ENCODE peak calls at places on chromosomes 1 and 21, in six cellular contexts. Z, C, M, J, S and V are unnamed samples.

GRCh38 chr1:230509281-230509977 is 83.3 kb upstream of the PGBD5 start:
- DNase-seq in Z (no peak), M (no peak), C (no peak), J (no peak), S (no peak), V (no peak)

GRCh38 chr1:221863635-221864034 is 121.7 kb upstream of the DUSP10 start:
- DNase-seq in M (no peak), J (no peak), S (no peak), C (no peak), Z (no peak), V (no peak)

GRCh38 chr1:49527606-49528305 is 496.0 kb downstream of the AGBL4 start:
- DNase-seq in C (no peak), Z (no peak), J (no peak), S (no peak), M (no peak), V (no peak)

GRCh38 chr1:21152423-21153100 is 24.1 kb downstream of the EIF4G3 start:
- DNase-seq in S (no peak), J (peak), Z (no peak), C (no peak), M (no peak), V (no peak)

GRCh38 chr1:34156739-34157138 is 8.3 kb downstream of the CSMD2 start:
- DNase-seq in J (no peak), M (no peak), S (no peak), Z (no peak), C (no peak), V (no peak)

GRCh38 chr1:7478797-7479499 is 292.1 kb upstream of the VAMP3 start:
- DNase-seq in Z (no peak), S (peak), M (peak), C (no peak), J (peak), V (peak)

GRCh38 chr1:108829498-108829916 is 27.4 kb downstream of the AKNAD1 start:
- DNase-seq in M (no peak), S (no peak), C (no peak), J (no peak), Z (no peak), V (no peak)

GRCh38 chr21:14121719-14122118 is 89.0 kb downstream of the LIPI start:
- DNase-seq in C (no peak), M (no peak), S (no peak), J (no peak), Z (no peak), V (no peak)

GRCh38 chr1:15172405-15173259 is 19.1 kb downstream of the TMEM51 start:
- DNase-seq in Z (no peak), J (no peak), M (no peak), S (no peak), C (no peak), V (no peak)

GRCh38 chr1:53553734-53554509 is 94.7 kb downstream of the DMRTB1 start:
- DNase-seq in J (peak), C (no peak), M (no peak), Z (no peak), S (no peak), V (no peak)

GRCh38 chr1:76901158-76901767 is 34.0 kb downstream of the ST6GALNAC5 start:
- DNase-seq in C (peak), M (no peak), J (no peak), Z (no peak), S (no peak), V (peak)

GRCh38 chr21:35050348-35051286 is 1.5 kb upstream of the RUNX1 start:
- DNase-seq in J (no peak), C (no peak), Z (no peak), M (no peak), S (no peak), V (no peak)

GRCh38 chr1:169970114-169970513 is 76.4 kb upstream of the SCYL3 start:
- DNase-seq in C (no peak), S (no peak), M (no peak), Z (no peak), J (no peak), V (no peak)

GRCh38 chr1:91478693-91479234 is 21.9 kb upstream of the CDC7 start:
- DNase-seq in M (no peak), C (no peak), Z (no peak), J (no peak), S (no peak), V (no peak)

GRCh38 chr21:45950740-45951515 is 30.6 kb upstream of the COL6A1 start:
- DNase-seq in Z (no peak), S (no peak), J (peak), M (peak), C (no peak), V (peak)

GRCh38 chr1:244836135-244836521 is 670 bp downstream of the COX20 start:
- DNase-seq in Z (no peak), M (no peak), J (no peak), S (no peak), C (peak), V (no peak)

GRCh38 chr1:197961933-197962332 is 44.8 kb downstream of the LHX9 start:
- DNase-seq in J (no peak), C (no peak), S (no peak), M (no peak), Z (no peak), V (no peak)

GRCh38 chr1:7684132-7684531 is 87.0 kb upstream of the VAMP3 start:
- DNase-seq in S (no peak), J (no peak), C (no peak), M (no peak), Z (no peak), V (no peak)

GRCh38 chr1:106134561-106134960 is 921.9 kb upstream of the PRMT6 start:
- DNase-seq in J (no peak), S (no peak), Z (no peak), C (no peak), M (no peak), V (no peak)

GRCh38 chr1:179012033-179012432 is 13.7 kb upstream of the FAM20B start:
- DNase-seq in C (no peak), M (no peak), S (no peak), Z (no peak), J (no peak), V (no peak)

GRCh38 chr1:207787776-207788175 is 35.9 kb downstream of the CD46 start:
- DNase-seq in S (no peak), M (no peak), Z (no peak), C (no peak), J (no peak), V (no peak)

GRCh38 chr21:21114456-21114855 is 116.2 kb downstream of the NCAM2 start:
- DNase-seq in Z (no peak), C (no peak), M (no peak), J (no peak), S (no peak), V (no peak)

GRCh38 chr1:113946668-113947387 is 17.7 kb downstream of the HIPK1 start:
- DNase-seq in C (peak), S (no peak), Z (no peak), M (no peak), J (no peak), V (no peak)

GRCh38 chr1:113946112-113946511 is 17.0 kb downstream of the HIPK1 start:
- DNase-seq in M (no peak), C (peak), S (no peak), J (no peak), Z (no peak), V (no peak)

GRCh38 chr1:113949007-113949406 is 19.9 kb downstream of the HIPK1 start:
- DNase-seq in C (no peak), S (no peak), Z (no peak), J (no peak), M (no peak), V (no peak)

GRCh38 chr1:113945329-113945728 is 16.2 kb downstream of the HIPK1 start:
- DNase-seq in S (no peak), M (no peak), J (no peak), Z (no peak), C (no peak), V (no peak)

DNA sequence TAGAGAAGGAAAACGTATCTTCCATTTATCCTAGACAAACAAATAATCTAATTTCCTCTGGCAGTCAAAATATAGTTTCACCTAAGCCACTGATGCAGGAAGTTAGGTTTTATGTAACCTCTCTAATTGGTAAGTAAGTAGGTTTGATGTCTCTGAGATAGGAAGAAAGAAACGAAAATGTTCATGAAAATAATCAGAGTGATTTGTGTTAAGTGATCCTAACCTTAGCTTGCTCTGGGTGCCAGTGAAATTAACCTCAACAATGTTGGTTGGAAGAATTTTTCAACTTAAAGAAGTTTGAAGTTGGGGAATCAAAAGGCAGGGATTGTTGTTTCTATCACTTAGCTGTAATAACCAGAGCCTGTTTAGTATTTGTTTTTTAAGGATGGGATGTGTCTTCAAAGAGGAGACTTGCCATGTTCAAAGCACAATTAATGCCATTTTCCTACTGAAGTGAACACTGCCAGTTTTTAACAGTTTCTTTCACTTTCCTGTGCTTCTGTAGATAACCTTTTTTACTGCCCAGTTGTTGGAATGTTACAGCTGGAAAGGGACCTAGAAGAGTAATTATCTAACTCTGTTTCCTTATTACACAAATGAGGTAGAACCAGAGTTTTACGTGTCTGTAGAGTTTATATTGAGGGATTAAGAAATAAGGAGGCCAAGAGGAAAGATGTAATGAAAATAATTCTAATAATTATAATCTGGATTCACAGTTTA is 18.4 kb downstream of the HIPK1 start:
- DNase-seq in Z (no peak), J (no peak), M (no peak), C (no peak), S (no peak), V (no peak)
- H3K27ac ChIP-seq in Z (peak), J (peak), M (peak), C (peak), S (no peak), V (peak)

GRCh38 chr21:42559326-42559725 is 45.7 kb downstream of the SLC37A1 start:
- DNase-seq in J (no peak), C (no peak), M (no peak), Z (no peak), S (no peak), V (no peak)
- H3K27ac ChIP-seq in J (no peak), C (no peak), M (no peak), Z (no peak), S (no peak), V (no peak)

GRCh38 chr1:154867841-154868610 is 2.1 kb downstream of the KCNN3 start:
- DNase-seq in C (peak), Z (no peak), M (no peak), S (no peak), J (no peak), V (no peak)
- H3K27ac ChIP-seq in C (no peak), Z (no peak), M (peak), S (peak), J (peak), V (no peak)

GRCh38 chr1:239814306-239814881 is 277.3 kb upstream of the FMN2 start:
- DNase-seq in C (no peak), S (no peak), Z (no peak), M (no peak), J (no peak), V (peak)
- H3K27ac ChIP-seq in C (no peak), S (no peak), Z (no peak), M (peak), J (no peak), V (peak)

DNA sequence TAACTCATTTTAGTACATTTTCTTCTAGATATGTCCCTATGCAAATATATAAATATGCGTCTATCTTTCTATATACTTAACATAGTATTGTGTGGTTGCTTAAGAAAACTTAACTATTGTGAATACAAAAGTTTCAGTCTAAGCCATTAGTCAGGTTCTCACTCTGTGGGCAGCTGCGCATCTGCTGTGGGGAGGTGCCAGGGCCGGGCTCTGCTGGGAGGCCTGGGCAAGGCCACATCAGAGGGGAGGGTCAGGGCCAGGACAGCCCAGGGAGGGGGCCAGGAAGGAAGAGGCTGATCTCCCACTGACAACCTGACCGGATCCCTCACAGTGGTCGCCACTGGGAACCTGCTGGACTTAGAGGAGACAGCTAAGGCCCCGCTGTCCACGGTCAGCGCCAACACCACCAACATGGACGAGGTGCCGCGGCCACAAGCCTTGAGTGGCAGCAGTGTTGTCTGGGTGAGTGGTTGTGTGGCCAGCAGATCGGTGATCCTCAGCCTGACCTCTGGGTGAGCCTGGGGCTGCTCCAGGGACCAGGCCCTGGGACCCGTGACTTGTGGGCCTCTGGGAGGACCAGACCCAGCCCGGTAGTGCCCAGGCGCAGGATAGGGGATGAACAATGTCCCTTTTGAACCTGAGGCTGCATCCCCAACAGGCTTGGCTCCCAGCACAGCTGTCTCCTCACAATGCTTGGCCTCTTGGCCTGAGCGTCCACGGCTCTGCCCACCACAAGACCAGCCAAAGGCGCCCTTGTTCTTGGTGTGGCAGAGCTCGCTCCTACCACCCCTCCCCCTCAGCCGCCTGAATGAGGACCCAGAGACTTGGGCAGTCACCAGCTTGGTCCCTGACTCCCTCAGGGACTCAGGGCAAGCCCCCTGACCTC is 20.2 kb downstream of the LDLRAP1 start:
- DNase-seq in J (no peak), C (no peak), S (peak), M (no peak), Z (no peak), V (no peak)
- H3K27ac ChIP-seq in J (no peak), C (no peak), S (peak), M (peak), Z (peak), V (no peak)

DNA sequence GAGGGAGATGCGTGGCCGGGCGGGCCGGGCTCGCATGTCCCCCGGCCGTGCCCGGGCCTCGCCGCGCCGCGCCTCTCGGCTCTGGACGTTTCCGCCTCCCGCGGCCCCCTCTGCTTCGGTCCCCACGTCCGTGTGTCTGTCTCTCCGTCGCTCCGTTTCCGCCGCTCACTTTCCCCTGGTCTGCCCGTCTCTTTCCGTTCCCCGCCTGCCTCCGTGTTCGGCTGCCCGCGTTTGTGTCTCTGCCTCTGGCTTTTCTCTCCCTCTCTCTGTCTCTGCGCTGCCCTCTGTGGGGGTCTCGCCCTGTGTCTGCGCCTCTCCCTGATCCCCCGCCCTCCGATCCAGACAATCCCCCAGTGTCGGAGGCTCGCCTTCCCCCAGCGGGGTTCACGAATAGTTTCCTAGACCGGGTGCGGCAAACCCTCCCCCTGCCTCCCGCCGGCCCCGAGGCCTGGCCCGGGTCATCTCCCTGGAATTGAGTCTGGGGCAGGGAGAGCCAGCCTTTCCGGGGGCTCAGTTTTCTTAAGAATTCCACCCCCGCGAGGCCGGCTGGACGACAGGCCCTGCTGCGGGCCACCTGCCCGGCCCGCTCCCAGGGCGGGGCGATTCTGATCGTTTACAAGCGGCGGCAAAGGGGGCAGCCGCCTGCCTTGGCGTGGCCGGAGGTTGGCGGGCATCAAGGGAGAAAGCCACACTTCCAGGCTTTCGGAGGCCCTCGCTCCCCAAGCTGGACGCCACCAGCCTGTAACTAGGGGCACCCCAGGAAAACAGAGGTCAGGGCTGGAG is 841 bp downstream of the NBL1 start:
- DNase-seq in Z (no peak), C (peak), S (no peak), J (peak), M (peak), V (peak)
- H3K27ac ChIP-seq in Z (no peak), C (no peak), S (peak), J (peak), M (peak), V (peak)

DNA sequence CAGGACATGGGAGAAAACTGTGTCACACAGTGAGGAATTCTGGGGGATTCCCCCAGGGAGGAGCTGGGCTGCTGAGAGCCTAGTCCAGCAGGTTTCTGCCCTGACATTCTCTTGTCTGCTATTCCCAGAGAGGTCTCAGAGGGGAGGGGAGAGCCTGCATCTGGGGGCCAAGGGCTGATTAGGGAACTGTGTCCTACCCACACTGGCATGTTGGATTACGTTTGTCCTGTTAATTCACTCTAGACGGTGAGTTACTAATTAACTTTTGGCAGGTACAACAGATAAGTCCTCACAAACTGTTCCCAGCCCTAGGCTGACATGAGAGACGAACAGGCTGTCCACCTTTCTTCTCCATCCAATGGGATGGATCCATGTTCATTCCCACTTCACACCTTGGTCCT is 2.6 kb upstream of the SH3BGRL3 start:
- DNase-seq in C (no peak), Z (no peak), M (peak), S (no peak), J (no peak), V (no peak)
- H3K27ac ChIP-seq in C (no peak), Z (peak), M (peak), S (peak), J (peak), V (no peak)

DNA sequence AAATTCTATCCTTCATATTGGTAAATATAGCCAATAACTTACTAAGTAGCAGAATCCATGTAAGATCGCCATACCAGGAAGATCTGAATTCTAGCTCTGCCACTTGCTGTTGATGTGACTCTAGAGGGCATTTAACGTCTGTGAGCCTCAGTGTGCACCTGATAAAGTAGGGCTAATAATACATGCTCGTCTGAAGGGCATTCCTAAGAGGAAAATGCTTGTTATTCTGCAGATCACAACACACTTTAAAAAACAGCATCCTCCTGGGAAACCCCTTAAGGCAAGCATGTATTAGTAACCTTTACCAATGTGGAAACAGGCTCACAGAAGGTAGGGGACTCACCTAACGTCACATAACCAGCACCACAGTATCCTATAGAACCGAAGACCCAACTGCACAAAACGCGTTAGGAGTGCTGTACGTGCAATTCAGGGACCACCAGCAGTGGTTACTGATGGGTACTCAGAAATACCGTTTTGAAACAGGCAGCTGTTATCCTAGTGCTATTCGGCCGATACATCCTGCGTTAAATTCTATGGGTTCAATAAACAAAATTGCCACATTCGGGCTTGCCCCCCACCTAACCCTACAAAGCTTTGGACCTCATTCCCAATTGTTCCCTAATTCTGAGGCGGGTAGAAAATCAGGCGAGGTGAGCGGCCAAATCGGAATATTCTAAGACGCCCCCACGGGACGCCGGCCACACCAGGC is 758 bp downstream of the DEPDC1 start:
- DNase-seq in M (no peak), S (no peak), J (no peak), Z (no peak), C (peak), V (no peak)
- H3K27ac ChIP-seq in M (peak), S (no peak), J (no peak), Z (no peak), C (peak), V (no peak)

GRCh38 chr1:225658041-225658440 is 5.1 kb upstream of the ENAH start:
- DNase-seq in M (no peak), S (no peak), J (no peak), Z (no peak), C (no peak), V (no peak)
- H3K27ac ChIP-seq in M (peak), S (no peak), J (no peak), Z (no peak), C (no peak), V (no peak)

GRCh38 chr1:246081856-246082668 is 425.0 kb downstream of the SMYD3 start:
- DNase-seq in M (no peak), S (no peak), C (no peak), Z (no peak), J (no peak), V (no peak)

GRCh38 chr1:246078888-246079252 is 428.2 kb downstream of the SMYD3 start:
- DNase-seq in Z (no peak), J (no peak), S (no peak), M (no peak), C (no peak), V (no peak)

GRCh38 chr1:246081138-246081702 is 425.9 kb downstream of the SMYD3 start:
- DNase-seq in C (no peak), Z (no peak), M (no peak), S (no peak), J (no peak), V (no peak)

GRCh38 chr1:246080031-246080430 is 427.0 kb downstream of the SMYD3 start:
- DNase-seq in J (no peak), Z (no peak), C (no peak), M (no peak), S (no peak), V (no peak)

GRCh38 chr1:246083416-246083815 is 423.7 kb downstream of the SMYD3 start:
- DNase-seq in C (no peak), S (no peak), J (no peak), Z (no peak), M (no peak), V (no peak)
- H3K27ac ChIP-seq in C (no peak), S (no peak), J (no peak), Z (no peak), M (no peak), V (no peak)